ENCODE peak calls at places on chromosome 5, in ten cellular contexts. V is NCI-H2081; W is fibroblast of gingiva; P is OCI-M1; R is RPMI8226; N is amniotic stem cell; E is GM13976; K is activated T-cell treated with anti-CD3 and anti-CD28 coated beads, Interleukin-2, amount 50 U/mL, for 4 hours; H is tibial artery; L is activated CD4-positive, alpha-beta T cell treated with anti-CD3 and anti-CD28 coated beads, Interleukin-2, amount 50 U/mL, for 24 hours. J is an unnamed sample.

GRCh38 chr5:123696948-123697347 is 185.0 kb downstream of the CSNK1G3 start:
- DNase-seq in V (no peak), W (peak; percentile 95), P (no peak), R (no peak), N (no peak), E (no peak), K (no peak), H (peak; percentile 69), L (no peak), J (no peak)

GRCh38 chr5:134538296-134538695 is 12.8 kb downstream of the JADE2 start:
- DNase-seq in V (no peak), W (no peak), P (no peak), R (no peak), N (no peak), E (no peak), K (no peak), H (no peak), L (no peak), J (no peak)

GRCh38 chr5:42507451-42508092 is 84.3 kb downstream of the GHR start:
- DNase-seq in V (no peak), W (peak; percentile 3), P (peak; percentile 9), R (no peak), N (no peak), E (no peak), K (no peak), H (no peak), L (no peak), J (no peak)

GRCh38 chr5:56588636-56589485 is 226.5 kb upstream of the MAP3K1 start:
- DNase-seq in V (peak; percentile 39), W (no peak), P (no peak), R (peak; percentile 99), N (no peak), E (peak; percentile 80), K (no peak), H (peak; percentile 68), L (no peak), J (peak; percentile 99)

GRCh38 chr5:142831019-142831403 is 60.8 kb downstream of the ARHGAP26 start:
- DNase-seq in V (no peak), W (no peak), P (no peak), R (no peak), N (no peak), E (no peak), K (no peak), H (no peak), L (no peak), J (no peak)

GRCh38 chr5:107257885-107258520 is 412.7 kb downstream of the EFNA5 start:
- DNase-seq in V (no peak), W (peak; percentile 51), P (no peak), R (no peak), N (no peak), E (no peak), K (no peak), H (no peak), L (no peak), J (peak; percentile 44)

GRCh38 chr5:178695560-178695959 is 34.9 kb downstream of the ZNF354A start:
- DNase-seq in V (no peak), W (no peak), P (no peak), R (no peak), N (no peak), E (no peak), K (no peak), H (no peak), L (no peak), J (no peak)

GRCh38 chr5:75138674-75139073 is 86.3 kb upstream of the GCNT4 start:
- DNase-seq in V (no peak), W (no peak), P (no peak), R (no peak), N (no peak), E (no peak), K (no peak), H (no peak), L (no peak), J (no peak)

GRCh38 chr5:149125386-149125891 is 15.9 kb upstream of the ABLIM3 start:
- DNase-seq in V (no peak), W (no peak), P (no peak), R (peak; percentile 27), N (no peak), E (no peak), K (no peak), H (no peak), L (no peak), J (no peak)

GRCh38 chr5:150621301-150621700 is 19.2 kb upstream of the SYNPO start:
- DNase-seq in V (no peak), W (no peak), P (no peak), R (no peak), N (no peak), E (no peak), K (no peak), H (no peak), L (no peak), J (no peak)

GRCh38 chr5:147930759-147931158 is 24.4 kb upstream of the C5orf46 start:
- DNase-seq in V (no peak), W (no peak), P (peak; percentile 36), R (no peak), N (no peak), E (no peak), K (no peak), H (no peak), L (no peak), J (no peak)

GRCh38 chr5:93649234-93649900 is 66.3 kb downstream of the NR2F1 start:
- DNase-seq in V (no peak), W (no peak), P (no peak), R (no peak), N (no peak), E (no peak), K (no peak), H (no peak), L (no peak), J (no peak)

GRCh38 chr5:171427318-171428167 is 8.1 kb downstream of the FGF18 start:
- DNase-seq in V (no peak), W (no peak), P (peak; percentile 40), R (no peak), N (no peak), E (no peak), K (no peak), H (peak; percentile 40), L (no peak), J (no peak)

GRCh38 chr5:43661102-43661501 is 58.1 kb downstream of the NNT start:
- DNase-seq in V (peak; percentile 24), W (peak; percentile 45), P (peak; percentile 51), R (peak; percentile 22), N (peak; percentile 29), E (no peak), K (no peak), H (no peak), L (peak; percentile 4), J (peak; percentile 32)

GRCh38 chr5:103446813-103447212 is 115.8 kb downstream of the NUDT12 start:
- DNase-seq in V (no peak), W (no peak), P (no peak), R (no peak), N (no peak), E (no peak), K (no peak), H (no peak), L (no peak), J (no peak)